ENCODE peak calls at places on chromosomes 5 and 9, in seven cellular contexts. One of them, this sample, is unnamed.

GRCh38 chr9:38276751-38277439 is 115.6 kb upstream of the ALDH1B1 start:
- DNase-seq in colonic mucosa: no peak
- DNase-seq in IMR-90: no peak
- DNase-seq in NB4: no peak
- DNase-seq in effector memory CD4-positive, alpha-beta T cell: no peak
- DNase-seq in sigmoid colon: no peak
- DNase-seq in right lobe of liver: no peak
- DNase-seq in this sample: no peak

GRCh38 chr9:133713211-133713959 is 24.8 kb downstream of the SARDH start:
- DNase-seq in effector memory CD4-positive, alpha-beta T cell: no peak
- DNase-seq in right lobe of liver: peak; percentile 79
- DNase-seq in colonic mucosa: no peak
- DNase-seq in NB4: peak; percentile 52
- DNase-seq in sigmoid colon: peak; percentile 59
- DNase-seq in IMR-90: no peak
- DNase-seq in this sample: no peak

GRCh38 chr5:7420506-7421280 is 24.8 kb downstream of the ADCY2 start:
- DNase-seq in IMR-90: no peak
- DNase-seq in sigmoid colon: no peak
- DNase-seq in colonic mucosa: no peak
- DNase-seq in NB4: no peak
- DNase-seq in right lobe of liver: no peak
- DNase-seq in effector memory CD4-positive, alpha-beta T cell: no peak
- DNase-seq in this sample: no peak

GRCh38 chr5:57626703-57627102 is 144.1 kb upstream of the ACTBL2 start:
- DNase-seq in NB4: no peak
- DNase-seq in effector memory CD4-positive, alpha-beta T cell: no peak
- DNase-seq in right lobe of liver: no peak
- DNase-seq in IMR-90: no peak
- DNase-seq in sigmoid colon: no peak
- DNase-seq in colonic mucosa: no peak
- DNase-seq in this sample: no peak

GRCh38 chr5:171342362-171343111 is 33.5 kb downstream of the TLX3 start:
- DNase-seq in sigmoid colon: no peak
- DNase-seq in colonic mucosa: peak; percentile 41
- DNase-seq in NB4: peak; percentile 64
- DNase-seq in right lobe of liver: no peak
- DNase-seq in effector memory CD4-positive, alpha-beta T cell: peak; percentile 15
- DNase-seq in IMR-90: peak; percentile 71
- DNase-seq in this sample: peak; percentile 60

GRCh38 chr9:85416720-85417119 is 325.0 kb downstream of the AGTPBP1 start:
- DNase-seq in effector memory CD4-positive, alpha-beta T cell: no peak
- DNase-seq in NB4: no peak
- DNase-seq in IMR-90: no peak
- DNase-seq in sigmoid colon: no peak
- DNase-seq in right lobe of liver: no peak
- DNase-seq in colonic mucosa: no peak
- DNase-seq in this sample: no peak

GRCh38 chr5:89313044-89313443 is 430.1 kb upstream of the MEF2C start:
- DNase-seq in colonic mucosa: no peak
- DNase-seq in NB4: no peak
- DNase-seq in IMR-90: peak; percentile 74
- DNase-seq in right lobe of liver: no peak
- DNase-seq in effector memory CD4-positive, alpha-beta T cell: no peak
- DNase-seq in sigmoid colon: no peak
- DNase-seq in this sample: no peak

GRCh38 chr9:87109851-87110250 is 162.5 kb upstream of the GAS1 start:
- DNase-seq in sigmoid colon: no peak
- DNase-seq in right lobe of liver: no peak
- DNase-seq in colonic mucosa: no peak
- DNase-seq in IMR-90: peak; percentile 72
- DNase-seq in effector memory CD4-positive, alpha-beta T cell: no peak
- DNase-seq in NB4: no peak
- DNase-seq in this sample: no peak

GRCh38 chr5:168303398-168304020 is 12.1 kb downstream of the WWC1 start:
- DNase-seq in sigmoid colon: no peak
- DNase-seq in colonic mucosa: no peak
- DNase-seq in effector memory CD4-positive, alpha-beta T cell: no peak
- DNase-seq in right lobe of liver: no peak
- DNase-seq in NB4: no peak
- DNase-seq in IMR-90: no peak
- DNase-seq in this sample: no peak

GRCh38 chr9:108273988-108274387 is 581.8 kb downstream of the ACTL7B start:
- DNase-seq in sigmoid colon: no peak
- DNase-seq in effector memory CD4-positive, alpha-beta T cell: no peak
- DNase-seq in right lobe of liver: no peak
- DNase-seq in NB4: no peak
- DNase-seq in IMR-90: no peak
- DNase-seq in colonic mucosa: no peak
- DNase-seq in this sample: peak; percentile 11

GRCh38 chr5:154740957-154741356 is 14.2 kb upstream of the LARP1 start:
- DNase-seq in effector memory CD4-positive, alpha-beta T cell: no peak
- DNase-seq in colonic mucosa: no peak
- DNase-seq in IMR-90: peak; percentile 49
- DNase-seq in NB4: no peak
- DNase-seq in sigmoid colon: peak; percentile 86
- DNase-seq in right lobe of liver: no peak
- DNase-seq in this sample: no peak

GRCh38 chr9:86353591-86354047 is 591 bp downstream of the TUT7 start:
- DNase-seq in right lobe of liver: no peak
- DNase-seq in effector memory CD4-positive, alpha-beta T cell: no peak
- DNase-seq in IMR-90: no peak
- DNase-seq in colonic mucosa: peak; percentile 65
- DNase-seq in sigmoid colon: no peak
- DNase-seq in NB4: peak; percentile 51
- DNase-seq in this sample: peak; percentile 33

GRCh38 chr5:174529925-174530681 is 194.3 kb upstream of the MSX2 start:
- DNase-seq in colonic mucosa: no peak
- DNase-seq in NB4: no peak
- DNase-seq in sigmoid colon: no peak
- DNase-seq in right lobe of liver: no peak
- DNase-seq in effector memory CD4-positive, alpha-beta T cell: no peak
- DNase-seq in IMR-90: no peak
- DNase-seq in this sample: no peak

GRCh38 chr9:6759114-6759977 is 1.6 kb downstream of the KDM4C start:
- DNase-seq in sigmoid colon: no peak
- DNase-seq in colonic mucosa: peak; percentile 37
- DNase-seq in right lobe of liver: no peak
- DNase-seq in IMR-90: peak; percentile 82
- DNase-seq in NB4: peak; percentile 86
- DNase-seq in effector memory CD4-positive, alpha-beta T cell: peak; percentile 28
- DNase-seq in this sample: no peak

GRCh38 chr5:127840809-127841208 is 137.6 kb downstream of the CCDC192 start:
- DNase-seq in colonic mucosa: peak; percentile 40
- DNase-seq in right lobe of liver: no peak
- DNase-seq in IMR-90: no peak
- DNase-seq in effector memory CD4-positive, alpha-beta T cell: no peak
- DNase-seq in NB4: no peak
- DNase-seq in sigmoid colon: no peak
- DNase-seq in this sample: no peak

GRCh38 chr5:68771747-68772146 is 322.1 kb upstream of the SLC30A5 start:
- DNase-seq in sigmoid colon: no peak
- DNase-seq in colonic mucosa: no peak
- DNase-seq in effector memory CD4-positive, alpha-beta T cell: no peak
- DNase-seq in IMR-90: no peak
- DNase-seq in right lobe of liver: no peak
- DNase-seq in NB4: no peak
- DNase-seq in this sample: no peak

GRCh38 chr5:95884021-95884333 is 61.5 kb upstream of the GLRX start:
- DNase-seq in sigmoid colon: no peak
- DNase-seq in effector memory CD4-positive, alpha-beta T cell: no peak
- DNase-seq in IMR-90: peak; percentile 68
- DNase-seq in colonic mucosa: no peak
- DNase-seq in NB4: peak; percentile 75
- DNase-seq in right lobe of liver: no peak
- DNase-seq in this sample: no peak

GRCh38 chr9:136100700-136101614 is 5.9 kb upstream of the NACC2 start:
- DNase-seq in effector memory CD4-positive, alpha-beta T cell: no peak
- DNase-seq in right lobe of liver: no peak
- DNase-seq in NB4: no peak
- DNase-seq in IMR-90: no peak
- DNase-seq in colonic mucosa: no peak
- DNase-seq in sigmoid colon: no peak
- DNase-seq in this sample: peak; percentile 67

GRCh38 chr5:111746791-111747190 is 10.2 kb downstream of the NREP start:
- DNase-seq in right lobe of liver: no peak
- DNase-seq in NB4: no peak
- DNase-seq in IMR-90: no peak
- DNase-seq in colonic mucosa: no peak
- DNase-seq in effector memory CD4-positive, alpha-beta T cell: no peak
- DNase-seq in sigmoid colon: no peak
- DNase-seq in this sample: no peak

GRCh38 chr9:135499326-135500070 is 984 bp upstream of the MRPS2 start:
- DNase-seq in sigmoid colon: peak; percentile 98
- DNase-seq in IMR-90: peak; percentile 84
- DNase-seq in NB4: peak; percentile 73
- DNase-seq in right lobe of liver: peak; percentile 98
- DNase-seq in colonic mucosa: peak; percentile 96
- DNase-seq in effector memory CD4-positive, alpha-beta T cell: peak; percentile 91
- DNase-seq in this sample: peak; percentile 95

GRCh38 chr9:74795081-74795480 is 92.6 kb downstream of the TRPM6 start:
- DNase-seq in sigmoid colon: no peak
- DNase-seq in NB4: no peak
- DNase-seq in right lobe of liver: no peak
- DNase-seq in colonic mucosa: no peak
- DNase-seq in IMR-90: no peak
- DNase-seq in effector memory CD4-positive, alpha-beta T cell: no peak
- DNase-seq in this sample: no peak

GRCh38 chr5:74622944-74623343 is 17.6 kb downstream of the ENC1 start:
- DNase-seq in IMR-90: no peak
- DNase-seq in right lobe of liver: no peak
- DNase-seq in NB4: no peak
- DNase-seq in sigmoid colon: no peak
- DNase-seq in effector memory CD4-positive, alpha-beta T cell: no peak
- DNase-seq in colonic mucosa: no peak
- DNase-seq in this sample: no peak
- H3K4me3 ChIP-seq in IMR-90: no peak overlapping the region
- H3K4me3 ChIP-seq in right lobe of liver: no peak overlapping the region
- H3K4me3 ChIP-seq in NB4: no peak overlapping the region
- H3K4me3 ChIP-seq in sigmoid colon: no peak overlapping the region
- H3K4me3 ChIP-seq in effector memory CD4-positive, alpha-beta T cell: no peak overlapping the region
- H3K4me3 ChIP-seq in colonic mucosa: no peak overlapping the region
- H3K4me3 ChIP-seq in this sample: no peak overlapping the region

GRCh38 chr5:135833521-135833920 is 942 bp upstream of the SLC25A48 start:
- DNase-seq in NB4: no peak
- DNase-seq in IMR-90: no peak
- DNase-seq in right lobe of liver: no peak
- DNase-seq in colonic mucosa: no peak
- DNase-seq in sigmoid colon: no peak
- DNase-seq in effector memory CD4-positive, alpha-beta T cell: no peak
- DNase-seq in this sample: no peak

GRCh38 chr5:135834639-135835529 is at the start of gene SLC25A48:
- DNase-seq in effector memory CD4-positive, alpha-beta T cell: no peak
- DNase-seq in sigmoid colon: no peak
- DNase-seq in colonic mucosa: peak; percentile 86
- DNase-seq in IMR-90: peak; percentile 16
- DNase-seq in NB4: no peak
- DNase-seq in right lobe of liver: peak; percentile 80
- DNase-seq in this sample: peak; percentile 83

GRCh38 chr5:135835766-135836165 is 1.3 kb downstream of the SLC25A48 start:
- DNase-seq in right lobe of liver: no peak
- DNase-seq in NB4: no peak
- DNase-seq in IMR-90: no peak
- DNase-seq in sigmoid colon: no peak
- DNase-seq in effector memory CD4-positive, alpha-beta T cell: no peak
- DNase-seq in colonic mucosa: no peak
- DNase-seq in this sample: no peak

GRCh38 chr5:135832941-135833340 is 1.5 kb upstream of the SLC25A48 start:
- DNase-seq in sigmoid colon: no peak
- DNase-seq in right lobe of liver: no peak
- DNase-seq in effector memory CD4-positive, alpha-beta T cell: no peak
- DNase-seq in IMR-90: no peak
- DNase-seq in colonic mucosa: no peak
- DNase-seq in NB4: no peak
- DNase-seq in this sample: no peak

GRCh38 chr5:135833961-135834638 is 363 bp upstream of the SLC25A48 start:
- DNase-seq in effector memory CD4-positive, alpha-beta T cell: no peak
- DNase-seq in sigmoid colon: no peak
- DNase-seq in right lobe of liver: no peak
- DNase-seq in NB4: no peak
- DNase-seq in colonic mucosa: no peak
- DNase-seq in IMR-90: no peak
- DNase-seq in this sample: no peak
- H3K4me3 ChIP-seq in effector memory CD4-positive, alpha-beta T cell: no peak overlapping the region
- H3K4me3 ChIP-seq in sigmoid colon: peak overlapping the region; percentile 46
- H3K4me3 ChIP-seq in right lobe of liver: peak overlapping the region; percentile 41
- H3K4me3 ChIP-seq in NB4: no peak overlapping the region
- H3K4me3 ChIP-seq in colonic mucosa: peak overlapping the region; percentile 64
- H3K4me3 ChIP-seq in IMR-90: no peak overlapping the region
- H3K4me3 ChIP-seq in this sample: peak overlapping the region; percentile 57

GRCh38 chr5:126484248-126484647 is 61.0 kb downstream of the GRAMD2B start:
- DNase-seq in right lobe of liver: no peak
- DNase-seq in colonic mucosa: no peak
- DNase-seq in effector memory CD4-positive, alpha-beta T cell: no peak
- DNase-seq in IMR-90: no peak
- DNase-seq in NB4: no peak
- DNase-seq in sigmoid colon: no peak
- DNase-seq in this sample: no peak

GRCh38 chr5:126487596-126487995 is 64.4 kb downstream of the GRAMD2B start:
- DNase-seq in sigmoid colon: no peak
- DNase-seq in effector memory CD4-positive, alpha-beta T cell: no peak
- DNase-seq in colonic mucosa: no peak
- DNase-seq in right lobe of liver: no peak
- DNase-seq in IMR-90: no peak
- DNase-seq in NB4: no peak
- DNase-seq in this sample: no peak

GRCh38 chr5:126490167-126490937 is 67.1 kb downstream of the GRAMD2B start:
- DNase-seq in right lobe of liver: no peak
- DNase-seq in effector memory CD4-positive, alpha-beta T cell: no peak
- DNase-seq in colonic mucosa: no peak
- DNase-seq in NB4: peak; percentile 37
- DNase-seq in IMR-90: no peak
- DNase-seq in sigmoid colon: peak; percentile 75
- DNase-seq in this sample: no peak

GRCh38 chr5:126486332-126486731 is 63.1 kb downstream of the GRAMD2B start:
- DNase-seq in IMR-90: no peak
- DNase-seq in NB4: no peak
- DNase-seq in effector memory CD4-positive, alpha-beta T cell: no peak
- DNase-seq in right lobe of liver: no peak
- DNase-seq in sigmoid colon: no peak
- DNase-seq in colonic mucosa: no peak
- DNase-seq in this sample: no peak

GRCh38 chr5:126488362-126489065 is 65.3 kb downstream of the GRAMD2B start:
- DNase-seq in colonic mucosa: no peak
- DNase-seq in right lobe of liver: no peak
- DNase-seq in effector memory CD4-positive, alpha-beta T cell: no peak
- DNase-seq in NB4: no peak
- DNase-seq in sigmoid colon: no peak
- DNase-seq in IMR-90: no peak
- DNase-seq in this sample: no peak
- H3K4me3 ChIP-seq in colonic mucosa: no peak overlapping the region
- H3K4me3 ChIP-seq in right lobe of liver: no peak overlapping the region
- H3K4me3 ChIP-seq in effector memory CD4-positive, alpha-beta T cell: no peak overlapping the region
- H3K4me3 ChIP-seq in NB4: no peak overlapping the region
- H3K4me3 ChIP-seq in sigmoid colon: no peak overlapping the region
- H3K4me3 ChIP-seq in IMR-90: no peak overlapping the region
- H3K4me3 ChIP-seq in this sample: no peak overlapping the region

DNA sequence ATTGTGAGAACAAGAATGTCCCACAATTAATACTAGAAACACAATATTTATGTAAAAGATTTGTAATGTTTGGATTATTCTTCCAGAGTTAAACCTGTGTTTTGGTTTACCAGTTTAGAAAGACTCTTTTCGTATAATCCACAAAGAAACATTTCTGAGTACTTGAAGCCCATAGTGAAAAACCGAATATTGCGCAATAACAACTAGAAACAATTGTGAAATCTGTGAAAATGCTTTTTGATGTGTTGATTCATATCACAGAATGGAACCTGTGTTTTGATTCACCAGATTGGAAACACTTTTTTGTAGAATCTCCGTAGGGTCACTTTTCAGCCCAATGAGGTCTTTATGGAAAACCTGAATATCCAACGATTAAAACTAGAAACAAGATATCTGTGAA is 386.2 kb downstream of the PRDM9 start:
- DNase-seq in effector memory CD4-positive, alpha-beta T cell: no peak
- DNase-seq in right lobe of liver: no peak
- DNase-seq in IMR-90: no peak
- DNase-seq in NB4: peak; percentile 5
- DNase-seq in colonic mucosa: no peak
- DNase-seq in sigmoid colon: no peak
- DNase-seq in this sample: no peak
- H3K4me3 ChIP-seq in effector memory CD4-positive, alpha-beta T cell: no peak overlapping the region
- H3K4me3 ChIP-seq in right lobe of liver: no peak overlapping the region
- H3K4me3 ChIP-seq in IMR-90: no peak overlapping the region
- H3K4me3 ChIP-seq in NB4: no peak overlapping the region
- H3K4me3 ChIP-seq in colonic mucosa: no peak overlapping the region
- H3K4me3 ChIP-seq in sigmoid colon: no peak overlapping the region
- H3K4me3 ChIP-seq in this sample: no peak overlapping the region

This sample was measured in Caco-2.